ENCODE peak calls at places on chromosomes 6 and 20, in seven cellular contexts. B, H, M, A, J, U and L are unnamed samples. For H3K4me1 and H3K36me3, the result is how much of the 10 kb centered on the place peaks cover.

GRCh38 chr6:21500314-21500713 is 93.2 kb upstream of the SOX4 start:
- DNase-seq in U (no peak), A (no peak), M (no peak), H (no peak), J (no peak), B (no peak), L (peak)

GRCh38 chr6:110760589-110760988 is 54.7 kb downstream of the CDK19 start:
- DNase-seq in J (no peak), U (no peak), H (no peak), A (no peak), M (no peak), B (no peak), L (no peak)

GRCh38 chr6:19669206-19669605 is 168.0 kb upstream of the ID4 start:
- DNase-seq in H (no peak), M (no peak), B (no peak), J (no peak), U (no peak), A (no peak), L (peak)

GRCh38 chr20:19056909-19057308 is 155.5 kb upstream of the SLC24A3 start:
- DNase-seq in B (no peak), U (no peak), H (no peak), A (no peak), M (no peak), J (no peak), L (no peak)

GRCh38 chr6:11614534-11615213 is 77.1 kb downstream of the TMEM170B start:
- DNase-seq in H (no peak), B (no peak), A (no peak), M (no peak), U (no peak), J (no peak), L (no peak)

GRCh38 chr6:44702292-44702691 is 314.8 kb downstream of the CDC5L start:
- DNase-seq in H (no peak), M (no peak), A (no peak), B (no peak), J (no peak), U (no peak), L (no peak)

GRCh38 chr6:149964243-149965190 is 774 bp downstream of the ULBP1 start:
- DNase-seq in M (no peak), J (no peak), H (peak), A (no peak), U (peak), B (no peak), L (no peak)

GRCh38 chr6:38404900-38405556 is 234.7 kb downstream of the BTBD9 start:
- DNase-seq in J (peak), U (no peak), H (peak), A (no peak), M (no peak), B (no peak), L (no peak)

GRCh38 chr6:120354452-120355098 is 979.7 kb downstream of the TBC1D32 start:
- DNase-seq in J (peak), M (no peak), U (no peak), B (no peak), A (no peak), H (no peak), L (no peak)

GRCh38 chr6:136723780-136724179 is 68.5 kb downstream of the MAP3K5 start:
- DNase-seq in M (no peak), J (no peak), B (no peak), A (no peak), U (no peak), H (no peak), L (peak)

GRCh38 chr20:17357238-17357637 is 130.4 kb downstream of the PCSK2 start:
- DNase-seq in A (no peak), U (no peak), J (no peak), H (no peak), M (no peak), B (no peak), L (no peak)

GRCh38 chr6:156662025-156662445 is 115.1 kb upstream of the ARID1B start:
- DNase-seq in H (no peak), A (no peak), M (no peak), U (peak), J (peak), B (no peak), L (peak)

GRCh38 chr6:53741417-53741816 is 53.4 kb upstream of the LRRC1 start:
- DNase-seq in H (no peak), J (no peak), U (no peak), B (no peak), A (no peak), M (no peak), L (no peak)

GRCh38 chr6:135145509-135145865 is 35.6 kb upstream of the MYB start:
- DNase-seq in B (no peak), A (no peak), H (no peak), M (no peak), J (no peak), U (no peak), L (no peak)

GRCh38 chr6:169905041-169905807 is 153.8 kb downstream of the ERMARD start:
- DNase-seq in B (peak), M (no peak), H (no peak), U (no peak), J (peak), A (peak), L (peak)

GRCh38 chr6:14596410-14596809 is 478.8 kb downstream of the CD83 start:
- DNase-seq in A (no peak), H (no peak), U (no peak), J (peak), B (peak), M (no peak), L (peak)

GRCh38 chr6:163570579-163571231 is 156.2 kb downstream of the QKI start:
- DNase-seq in M (no peak), U (no peak), H (no peak), A (no peak), B (no peak), J (no peak), L (no peak)

GRCh38 chr6:15327271-15327670 is 81.4 kb downstream of the JARID2 start:
- DNase-seq in M (no peak), B (peak), U (peak), J (no peak), H (no peak), A (no peak), L (no peak)

GRCh38 chr6:108113557-108114519 is 39.3 kb upstream of the OSTM1 start:
- DNase-seq in U (peak), M (no peak), J (peak), B (no peak), H (peak), A (peak), L (peak)

GRCh38 chr6:27617046-27617687 is 144.3 kb upstream of the ZNF184 start:
- DNase-seq in B (no peak), H (no peak), U (peak), A (no peak), M (no peak), J (peak), L (no peak)

GRCh38 chr6:409370-409972 is 17.9 kb downstream of the IRF4 start:
- DNase-seq in A (no peak), B (no peak), J (no peak), M (no peak), H (no peak), U (no peak), L (no peak)

GRCh38 chr20:47406849-47407682 is 50.6 kb upstream of the ZMYND8 start:
- DNase-seq in M (no peak), B (no peak), H (no peak), U (no peak), J (no peak), A (no peak), L (no peak)

GRCh38 chr6:158622545-158623190 is 21.9 kb downstream of the DYNLT1 start:
- DNase-seq in U (no peak), M (no peak), B (peak), H (no peak), J (no peak), A (no peak), L (no peak)

GRCh38 chr6:139881251-139881650 is 506.8 kb upstream of the CITED2 start:
- DNase-seq in H (no peak), B (no peak), U (peak), M (no peak), A (no peak), J (no peak), L (no peak)
- H3K4me1 ChIP-seq in H (under half), B (under half), U (half or more), M (under half), A (under half), J (under half), L (under half)

GRCh38 chr20:48639899-48640298 is 187.9 kb downstream of the PREX1 start:
- DNase-seq in M (no peak), H (no peak), A (no peak), J (no peak), B (no peak), U (no peak), L (no peak)

GRCh38 chr20:48637461-48637860 is 190.3 kb downstream of the PREX1 start:
- DNase-seq in A (no peak), M (no peak), H (no peak), J (no peak), B (no peak), U (no peak), L (no peak)

GRCh38 chr20:48636301-48636700 is 191.5 kb downstream of the PREX1 start:
- DNase-seq in H (no peak), M (no peak), J (no peak), A (no peak), B (no peak), U (no peak), L (no peak)

GRCh38 chr20:48640871-48641270 is 186.9 kb downstream of the PREX1 start:
- DNase-seq in H (no peak), A (no peak), U (no peak), B (no peak), J (no peak), M (no peak), L (no peak)

DNA sequence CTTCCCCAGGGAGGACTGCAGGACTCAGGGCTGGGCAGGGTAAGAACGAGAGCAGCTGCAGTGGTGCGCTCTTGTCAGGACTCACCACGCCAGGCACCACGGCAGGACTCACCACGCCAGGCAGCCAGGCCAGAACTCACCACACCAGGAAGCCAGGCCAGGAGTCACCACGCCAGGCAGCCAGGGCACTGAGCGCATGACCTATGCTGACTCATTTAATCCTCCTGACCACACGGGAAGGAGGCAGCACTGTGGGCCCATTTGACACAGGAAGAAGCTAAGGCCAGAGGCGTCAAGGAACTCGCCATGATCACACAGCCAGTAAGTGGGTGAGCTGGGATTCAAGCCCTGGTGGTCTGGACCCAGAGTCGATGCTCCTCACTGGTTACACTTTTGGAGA is 189.3 kb downstream of the PREX1 start:
- DNase-seq in H (no peak), A (no peak), J (peak), B (no peak), M (no peak), U (no peak), L (no peak)
- H3K36me3 ChIP-seq in H (under half), A (under half), J (under half), B (half or more), M (under half), U (under half), L (under half)

GRCh38 chr6:153027480-153027879 is 25.0 kb upstream of the MTRF1L start:
- DNase-seq in H (no peak), M (no peak), B (no peak), J (no peak), U (no peak), A (no peak), L (no peak)

GRCh38 chr6:153032255-153032882 is 29.9 kb upstream of the MTRF1L start:
- DNase-seq in U (peak), J (peak), H (no peak), M (no peak), B (no peak), A (no peak), L (no peak)

GRCh38 chr6:153031335-153031955 is 28.9 kb upstream of the MTRF1L start:
- DNase-seq in A (no peak), B (no peak), M (no peak), J (peak), H (no peak), U (no peak), L (no peak)

GRCh38 chr6:153028261-153028660 is 25.8 kb upstream of the MTRF1L start:
- DNase-seq in A (no peak), H (no peak), J (no peak), B (no peak), U (no peak), M (no peak), L (no peak)

GRCh38 chr6:153028963-153029362 is 26.5 kb upstream of the MTRF1L start:
- DNase-seq in A (no peak), B (no peak), J (no peak), M (no peak), H (no peak), U (no peak), L (no peak)
- H3K4me1 ChIP-seq in A (under half), B (under half), J (under half), M (under half), H (under half), U (under half), L (under half)

GRCh38 chr6:36136034-36136433 is 5.7 kb downstream of the MAPK13 start:
- DNase-seq in H (no peak), J (no peak), A (no peak), B (no peak), U (no peak), M (no peak), L (no peak)

GRCh38 chr6:36132221-36132895 is 2.0 kb downstream of the MAPK13 start:
- DNase-seq in U (no peak), J (no peak), B (no peak), M (no peak), A (peak), H (no peak), L (no peak)

GRCh38 chr6:36135053-36135731 is 4.9 kb downstream of the MAPK13 start:
- DNase-seq in U (no peak), A (no peak), H (no peak), M (no peak), J (no peak), B (no peak), L (peak)

GRCh38 chr6:36133148-36133547 is 2.8 kb downstream of the MAPK13 start:
- DNase-seq in A (no peak), B (no peak), M (no peak), J (no peak), H (no peak), U (no peak), L (peak)

DNA sequence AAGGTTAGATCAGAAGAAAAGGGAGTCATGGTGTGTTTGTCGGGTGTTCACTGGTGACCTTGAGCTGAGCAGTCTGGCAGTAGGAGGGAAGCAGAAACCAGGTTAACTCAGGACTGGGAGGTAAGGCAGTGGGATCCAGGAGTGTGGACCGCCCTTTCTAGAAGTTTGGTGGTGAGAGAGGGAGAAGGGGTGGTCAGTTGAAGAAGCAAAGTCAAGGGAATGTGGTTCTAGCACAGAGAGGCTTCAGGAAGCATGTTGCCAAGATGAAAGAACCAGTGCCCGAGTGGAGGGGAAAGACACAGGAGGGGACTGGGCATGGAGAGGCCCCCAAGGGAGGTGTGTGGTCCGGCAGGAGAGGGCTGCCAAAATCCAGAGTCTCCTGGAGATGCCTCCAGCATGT is 3.6 kb downstream of the MAPK13 start:
- DNase-seq in M (no peak), B (no peak), A (no peak), U (no peak), J (no peak), H (no peak), L (no peak)
- H3K36me3 ChIP-seq in M (under half), B (under half), A (under half), U (under half), J (under half), H (under half), L (under half)

DNA sequence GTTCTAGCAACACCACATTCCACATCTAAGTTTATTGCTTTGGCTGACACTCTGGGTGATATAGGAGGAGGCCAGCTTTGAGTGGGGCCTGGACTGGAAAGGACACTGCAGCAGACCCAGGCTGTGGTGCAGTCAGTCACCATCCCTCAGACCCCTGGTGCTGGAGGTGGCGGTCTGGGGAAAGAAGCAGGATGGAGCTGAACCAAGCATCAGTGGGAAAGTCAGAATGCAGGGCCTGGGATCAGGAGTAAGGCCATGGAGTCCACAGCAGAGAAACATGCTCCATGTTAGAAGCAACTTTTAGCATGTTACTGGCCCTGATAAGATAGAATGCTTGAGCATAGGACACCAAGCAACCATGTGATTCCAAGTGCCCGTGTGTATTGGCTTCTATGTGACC is 5.9 kb downstream of the HLA-A start:
- DNase-seq in U (no peak), H (no peak), M (no peak), J (no peak), B (no peak), A (no peak), L (no peak)
- H3K4me1 ChIP-seq in U (under half), H (under half), M (under half), J (under half), B (under half), A (under half), L (under half)

DNA sequence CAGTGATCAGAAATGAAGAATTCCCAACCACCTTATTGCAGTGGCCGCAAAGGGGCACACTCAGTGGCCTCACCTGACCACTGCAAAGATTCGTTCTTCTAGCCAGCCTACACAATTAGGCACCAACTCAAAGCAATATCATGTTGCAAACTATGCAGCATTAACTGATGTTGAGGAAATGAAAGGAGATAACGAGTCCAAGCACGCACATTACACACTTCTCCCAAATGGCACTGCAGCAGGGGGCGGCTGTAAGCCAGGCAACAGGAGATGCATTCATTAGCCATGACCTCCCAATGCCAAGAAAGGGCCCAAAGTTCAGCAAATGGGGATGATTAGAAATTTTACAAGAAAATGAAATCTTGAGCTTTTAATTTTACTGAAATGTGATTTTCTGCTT is 39.3 kb downstream of the ATXN1 start:
- DNase-seq in H (no peak), U (no peak), J (peak), M (no peak), A (no peak), B (no peak), L (no peak)
- H3K36me3 ChIP-seq in H (under half), U (under half), J (under half), M (under half), A (under half), B (under half), L (under half)

GRCh38 chr20:45017281-45017680 is 51.0 kb downstream of the STK4 start:
- DNase-seq in U (no peak), H (no peak), B (no peak), M (no peak), J (no peak), A (no peak), L (no peak)
- H3K4me1 ChIP-seq in U (under half), H (under half), B (under half), M (under half), J (under half), A (under half), L (under half)

GRCh38 chr6:43184268-43184985 is 2.4 kb downstream of the CUL9 start:
- DNase-seq in A (no peak), M (no peak), B (no peak), U (no peak), H (no peak), J (no peak), L (no peak)
- H3K36me3 ChIP-seq in A (under half), M (under half), B (half or more), U (under half), H (under half), J (under half), L (under half)

DNA sequence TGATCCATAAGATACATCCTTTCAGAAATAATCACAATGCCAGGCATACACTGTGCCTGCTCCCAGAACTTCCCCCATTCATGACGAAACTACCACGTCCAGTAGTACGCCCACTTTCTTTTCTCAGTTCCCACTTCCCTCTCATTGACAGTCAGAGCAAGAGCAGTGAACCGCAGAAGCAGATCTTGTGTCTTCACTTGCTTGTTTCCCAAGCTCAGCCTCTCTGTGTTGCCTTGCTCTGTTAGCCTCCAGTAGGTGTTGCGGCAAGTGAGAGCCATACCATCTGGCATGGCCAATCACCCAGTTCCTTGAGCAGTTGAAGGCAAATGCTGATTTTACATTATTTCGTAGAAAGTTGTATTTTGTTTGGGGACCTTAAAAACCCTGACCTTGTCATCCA is 11.7 kb downstream of the UST start:
- DNase-seq in M (no peak), B (no peak), A (no peak), U (no peak), H (no peak), J (no peak), L (peak)
- H3K4me1 ChIP-seq in M (half or more), B (under half), A (under half), U (under half), H (half or more), J (under half), L (under half)